ENCODE peak calls at places on chromosomes 6 and 20, in five cellular contexts. K is IMR-90, D is AG04450, M is Peyer's patch, T is A673. R is an unnamed sample.

GRCh38 chr6:5996701-5997419 is 9.9 kb downstream of the NRN1 start:
- DNase-seq in K (peak; percentile 9), D (no peak), M (peak; percentile 58), T (peak; percentile 88), R (no peak)

GRCh38 chr6:166490671-166491500 is 95.6 kb downstream of the RAMACL start:
- DNase-seq in K (peak; percentile 86), D (peak; percentile 18), M (peak; percentile 45), T (no peak), R (no peak)

GRCh38 chr20:53735536-53736050 is 142.0 kb upstream of the ZNF217 start:
- DNase-seq in K (peak; percentile 92), D (peak; percentile 64), M (no peak), T (no peak), R (no peak)

GRCh38 chr20:4544765-4545164 is 176.9 kb upstream of the PRND start:
- DNase-seq in K (peak; percentile 93), D (peak; percentile 58), M (no peak), T (no peak), R (no peak)

GRCh38 chr20:40309731-40310130 is 379.3 kb downstream of the MAFB start:
- DNase-seq in K (no peak), D (no peak), M (no peak), T (no peak), R (no peak)

GRCh38 chr6:70221025-70221714 is 81.7 kb downstream of the COL9A1 start:
- DNase-seq in K (peak; percentile 20), D (no peak), M (no peak), T (peak; percentile 59), R (no peak)

GRCh38 chr6:14275493-14275851 is 157.9 kb downstream of the CD83 start:
- DNase-seq in K (peak; percentile 37), D (no peak), M (no peak), T (no peak), R (no peak)

GRCh38 chr6:24357336-24358218 is at the start of gene DCDC2:
- DNase-seq in K (no peak), D (no peak), M (peak; percentile 79), T (peak; percentile 64), R (no peak)

GRCh38 chr6:111984516-111985201 is 69.2 kb upstream of the CCN6 start:
- DNase-seq in K (no peak), D (no peak), M (no peak), T (no peak), R (no peak)

GRCh38 chr20:3258429-3258828 is 19.4 kb upstream of the SLC4A11 start:
- DNase-seq in K (no peak), D (no peak), M (no peak), T (no peak), R (no peak)

GRCh38 chr6:98977606-98978292 is 30.0 kb upstream of the FBXL4 start:
- DNase-seq in K (no peak), D (no peak), M (no peak), T (no peak), R (no peak)

GRCh38 chr6:24273471-24273870 is 84.4 kb downstream of the DCDC2 start:
- DNase-seq in K (peak; percentile 17), D (no peak), M (no peak), T (no peak), R (no peak)

GRCh38 chr20:2653511-2654383 is 1.3 kb downstream of the NOP56 start:
- DNase-seq in K (no peak), D (no peak), M (no peak), T (no peak), R (no peak)

GRCh38 chr20:11012975-11013374 is 339.2 kb upstream of the JAG1 start:
- DNase-seq in K (peak; percentile 50), D (no peak), M (no peak), T (no peak), R (no peak)

GRCh38 chr6:169263836-169264608 is 10.4 kb upstream of the THBS2 start:
- DNase-seq in K (peak; percentile 64), D (no peak), M (peak; percentile 33), T (no peak), R (no peak)

GRCh38 chr6:16437984-16438383 is 199.6 kb downstream of the GMPR start:
- DNase-seq in K (no peak), D (no peak), M (no peak), T (no peak), R (no peak)

GRCh38 chr6:125791151-125791819 is 525 bp downstream of the NCOA7 start:
- DNase-seq in K (peak; percentile 52), D (no peak), M (no peak), T (peak; percentile 66), R (no peak)

GRCh38 chr6:168302534-168302933 is 17.0 kb downstream of the DACT2 start:
- DNase-seq in K (no peak), D (no peak), M (no peak), T (peak; percentile 93), R (no peak)

GRCh38 chr6:159116343-159116742 is 52.9 kb upstream of the FNDC1 start:
- DNase-seq in K (no peak), D (no peak), M (no peak), T (no peak), R (no peak)

GRCh38 chr6:51398064-51398740 is 579.5 kb downstream of the TFAP2B start:
- DNase-seq in K (no peak), D (no peak), M (no peak), T (no peak), R (no peak)

GRCh38 chr6:45148711-45149341 is 179.3 kb upstream of the RUNX2 start:
- DNase-seq in K (peak; percentile 55), D (peak; percentile 1), M (no peak), T (no peak), R (no peak)
- H3K4me3 ChIP-seq in K (no peak overlapping the region), D (no peak overlapping the region), M (no peak overlapping the region), T (no peak overlapping the region), R (no peak overlapping the region)

GRCh38 chr6:36730424-36731380 is 33.1 kb downstream of the RAB44 start:
- DNase-seq in K (no peak), D (no peak), M (no peak), T (no peak), R (no peak)

GRCh38 chr6:36733300-36733699 is 35.7 kb downstream of the RAB44 start:
- DNase-seq in K (no peak), D (no peak), M (peak; percentile 26), T (no peak), R (no peak)

GRCh38 chr6:36729169-36729549 is 31.5 kb downstream of the RAB44 start:
- DNase-seq in K (no peak), D (no peak), M (no peak), T (peak; percentile 36), R (no peak)

GRCh38 chr6:36734486-36735060 is 36.9 kb downstream of the RAB44 start:
- DNase-seq in K (no peak), D (no peak), M (no peak), T (no peak), R (no peak)

DNA sequence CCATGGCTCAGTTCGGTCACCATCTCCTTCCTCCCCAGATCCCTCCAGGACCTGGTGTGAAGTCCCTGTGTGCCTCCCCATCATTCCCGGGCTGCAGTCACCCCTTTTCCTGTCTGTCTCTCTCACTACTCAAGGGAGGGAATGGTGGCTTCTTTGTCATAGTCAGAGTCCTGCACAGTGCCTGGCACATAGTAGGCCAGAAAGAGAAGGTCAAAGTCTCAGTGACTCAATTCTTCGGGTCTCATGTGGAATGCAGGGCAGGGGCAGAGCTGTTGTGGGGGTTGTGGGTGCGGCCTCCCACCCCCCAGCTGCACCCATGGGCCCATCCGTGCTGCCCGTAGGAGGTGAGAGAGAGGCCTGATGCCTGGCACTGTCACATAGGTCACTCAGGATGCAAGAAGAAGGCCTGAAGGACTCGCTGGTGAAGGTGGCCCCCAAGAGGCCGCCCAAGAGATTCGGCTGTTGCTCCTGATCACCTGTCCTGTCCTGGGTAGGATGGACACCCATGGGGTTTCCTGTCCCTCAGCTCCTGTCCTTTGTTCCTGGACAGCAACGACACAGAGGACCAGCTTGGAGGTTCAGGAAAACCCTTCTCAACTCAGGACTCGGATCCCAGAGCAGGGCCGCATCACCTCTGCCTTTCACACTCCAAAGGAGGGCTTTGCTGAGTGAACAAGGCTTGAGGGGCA is 34.1 kb downstream of the RAB44 start:
- DNase-seq in K (no peak), D (no peak), M (no peak), T (no peak), R (no peak)
- TF ChIP-seq CTCF in K (no peak), D (no peak), M (no peak), T (no peak), R (no peak)

DNA sequence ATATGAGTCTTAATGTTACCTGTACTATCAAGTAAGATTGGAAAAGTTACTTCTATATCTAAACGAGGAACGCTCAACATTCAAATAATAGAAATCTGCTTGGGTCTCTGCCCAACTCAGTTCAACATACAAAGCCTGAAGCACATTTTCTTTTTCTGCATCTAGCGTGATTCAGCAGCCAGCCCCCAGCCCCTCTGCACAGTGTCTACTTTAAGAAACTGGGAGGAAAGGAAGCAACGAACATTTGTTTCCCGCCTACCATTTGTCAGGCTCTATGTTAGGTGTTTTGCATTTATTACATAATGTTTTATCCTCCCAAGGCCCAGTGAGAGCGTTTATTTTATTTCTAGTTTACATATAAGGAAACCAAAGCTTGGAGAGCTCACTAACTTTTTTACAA is 17.3 kb downstream of the PHACTR1 start:
- DNase-seq in K (no peak), D (no peak), M (no peak), T (peak; percentile 50), R (no peak)
- H3K4me3 ChIP-seq in K (no peak overlapping the region), D (no peak overlapping the region), M (no peak overlapping the region), T (no peak overlapping the region), R (no peak overlapping the region)

DNA sequence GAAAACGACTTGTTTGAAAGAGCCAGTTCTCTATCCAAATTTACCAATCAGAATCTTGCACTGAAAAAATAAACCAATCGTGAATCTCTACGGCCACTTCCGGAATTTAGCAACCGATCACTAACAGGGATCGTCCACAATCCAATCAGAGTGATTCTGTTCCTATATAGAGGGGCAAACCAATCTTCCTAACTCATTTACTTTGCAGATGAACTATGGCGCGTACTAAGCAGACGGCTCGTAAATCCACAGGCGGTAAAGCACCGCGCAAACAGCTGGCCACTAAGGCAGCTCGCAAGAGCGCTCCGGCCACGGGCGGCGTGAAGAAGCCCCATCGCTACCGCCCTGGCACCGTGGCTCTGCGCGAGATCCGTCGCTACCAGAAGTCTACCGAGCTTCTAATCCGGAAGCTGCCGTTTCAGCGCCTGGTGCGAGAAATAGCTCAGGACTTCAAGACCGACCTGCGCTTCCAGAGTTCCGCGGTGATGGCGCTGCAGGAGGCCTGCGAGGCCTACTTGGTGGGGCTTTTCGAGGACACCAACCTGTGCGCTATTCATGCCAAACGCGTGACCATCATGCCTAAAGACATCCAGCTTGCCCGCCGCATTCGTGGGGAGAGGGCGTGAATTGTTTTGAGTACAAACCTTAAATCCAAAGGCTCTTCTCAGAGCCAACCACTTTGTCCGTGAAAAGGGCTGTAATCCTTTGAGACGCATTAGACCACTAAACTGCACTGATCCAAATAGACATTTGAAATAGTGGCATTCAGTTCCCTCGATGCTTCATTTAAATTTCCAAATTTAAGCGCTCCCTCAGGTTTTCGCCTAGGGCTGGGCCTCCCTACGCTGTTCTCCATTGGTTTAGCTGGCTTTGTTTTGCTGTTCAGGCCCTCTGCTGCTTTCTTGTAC is 138.0 kb downstream of the HFE start:
- DNase-seq in K (peak; percentile 97), D (peak; percentile 86), M (no peak), T (no peak), R (no peak)
- TF ChIP-seq CTCF in K (peak; percentile 35), D (peak; percentile 42), M (no peak), T (no peak), R (no peak)